ENCODE peak calls at places on chromosome 11, in eight cellular contexts. One of them, this sample, is unnamed.

GRCh38 chr11:44861829-44862545 is 88.7 kb downstream of the TP53I11 start:
- DNase-seq in B cell: no peak
- DNase-seq in brain microvascular endothelial cell: peak
- DNase-seq in endothelial cell: no peak
- DNase-seq in omental fat pad: peak
- DNase-seq in CD4-positive, alpha-beta T cell: peak
- DNase-seq in GM12878: peak
- DNase-seq in uterus: peak
- DNase-seq in this sample: peak

GRCh38 chr11:13487661-13488030 is 8.2 kb downstream of the PTH start:
- DNase-seq in endothelial cell: no peak
- DNase-seq in B cell: peak
- DNase-seq in GM12878: no peak
- DNase-seq in uterus: no peak
- DNase-seq in brain microvascular endothelial cell: peak
- DNase-seq in omental fat pad: no peak
- DNase-seq in CD4-positive, alpha-beta T cell: no peak
- DNase-seq in this sample: peak

GRCh38 chr11:650482-650881 is 13.4 kb downstream of the DRD4 start:
- DNase-seq in B cell: no peak
- DNase-seq in GM12878: no peak
- DNase-seq in uterus: no peak
- DNase-seq in omental fat pad: no peak
- DNase-seq in CD4-positive, alpha-beta T cell: no peak
- DNase-seq in brain microvascular endothelial cell: no peak
- DNase-seq in endothelial cell: no peak
- DNase-seq in this sample: no peak

GRCh38 chr11:28529540-28530410 is 421.6 kb downstream of the METTL15 start:
- DNase-seq in CD4-positive, alpha-beta T cell: no peak
- DNase-seq in B cell: no peak
- DNase-seq in GM12878: no peak
- DNase-seq in uterus: no peak
- DNase-seq in brain microvascular endothelial cell: peak
- DNase-seq in endothelial cell: peak
- DNase-seq in omental fat pad: no peak
- DNase-seq in this sample: peak

GRCh38 chr11:123690490-123690889 is 36.1 kb upstream of the SCN3B start:
- DNase-seq in GM12878: no peak
- DNase-seq in uterus: no peak
- DNase-seq in endothelial cell: no peak
- DNase-seq in B cell: no peak
- DNase-seq in brain microvascular endothelial cell: peak
- DNase-seq in omental fat pad: no peak
- DNase-seq in CD4-positive, alpha-beta T cell: no peak
- DNase-seq in this sample: no peak

GRCh38 chr11:110735431-110736157 is 23.4 kb upstream of the ARHGAP20 start:
- DNase-seq in GM12878: no peak
- DNase-seq in brain microvascular endothelial cell: no peak
- DNase-seq in omental fat pad: no peak
- DNase-seq in CD4-positive, alpha-beta T cell: no peak
- DNase-seq in endothelial cell: no peak
- DNase-seq in B cell: no peak
- DNase-seq in uterus: no peak
- DNase-seq in this sample: no peak

GRCh38 chr11:46338988-46339666 is 8.1 kb upstream of the DGKZ start:
- DNase-seq in CD4-positive, alpha-beta T cell: no peak
- DNase-seq in GM12878: no peak
- DNase-seq in uterus: no peak
- DNase-seq in brain microvascular endothelial cell: no peak
- DNase-seq in endothelial cell: no peak
- DNase-seq in B cell: no peak
- DNase-seq in omental fat pad: no peak
- DNase-seq in this sample: no peak

GRCh38 chr11:35237860-35238715 is 99.1 kb downstream of the CD44 start:
- DNase-seq in B cell: no peak
- DNase-seq in uterus: no peak
- DNase-seq in endothelial cell: peak
- DNase-seq in GM12878: peak
- DNase-seq in omental fat pad: no peak
- DNase-seq in brain microvascular endothelial cell: peak
- DNase-seq in CD4-positive, alpha-beta T cell: no peak
- DNase-seq in this sample: peak

GRCh38 chr11:128624269-128625170 is 37.2 kb upstream of the ETS1 start:
- DNase-seq in omental fat pad: no peak
- DNase-seq in uterus: no peak
- DNase-seq in endothelial cell: no peak
- DNase-seq in B cell: peak
- DNase-seq in brain microvascular endothelial cell: no peak
- DNase-seq in GM12878: no peak
- DNase-seq in CD4-positive, alpha-beta T cell: peak
- DNase-seq in this sample: peak

GRCh38 chr11:17930544-17931144 is 82.2 kb downstream of the SERGEF start:
- DNase-seq in omental fat pad: no peak
- DNase-seq in endothelial cell: no peak
- DNase-seq in brain microvascular endothelial cell: no peak
- DNase-seq in uterus: no peak
- DNase-seq in GM12878: no peak
- DNase-seq in B cell: no peak
- DNase-seq in CD4-positive, alpha-beta T cell: no peak
- DNase-seq in this sample: no peak

GRCh38 chr11:34866375-34866774 is 49.8 kb downstream of the APIP start:
- DNase-seq in brain microvascular endothelial cell: no peak
- DNase-seq in endothelial cell: no peak
- DNase-seq in uterus: no peak
- DNase-seq in CD4-positive, alpha-beta T cell: no peak
- DNase-seq in omental fat pad: no peak
- DNase-seq in B cell: no peak
- DNase-seq in GM12878: no peak
- DNase-seq in this sample: no peak

GRCh38 chr11:126925321-126926093 is 75.1 kb downstream of the KIRREL3 start:
- DNase-seq in endothelial cell: no peak
- DNase-seq in omental fat pad: no peak
- DNase-seq in CD4-positive, alpha-beta T cell: no peak
- DNase-seq in GM12878: no peak
- DNase-seq in uterus: no peak
- DNase-seq in B cell: no peak
- DNase-seq in brain microvascular endothelial cell: no peak
- DNase-seq in this sample: no peak

GRCh38 chr11:70643642-70644041 is 245.3 kb downstream of the CTTN start:
- DNase-seq in GM12878: peak
- DNase-seq in endothelial cell: no peak
- DNase-seq in brain microvascular endothelial cell: no peak
- DNase-seq in CD4-positive, alpha-beta T cell: no peak
- DNase-seq in omental fat pad: no peak
- DNase-seq in uterus: no peak
- DNase-seq in B cell: no peak
- DNase-seq in this sample: peak

GRCh38 chr11:14258177-14258935 is 100.6 kb downstream of the RRAS2 start:
- DNase-seq in omental fat pad: no peak
- DNase-seq in brain microvascular endothelial cell: peak
- DNase-seq in endothelial cell: no peak
- DNase-seq in GM12878: no peak
- DNase-seq in uterus: no peak
- DNase-seq in B cell: no peak
- DNase-seq in CD4-positive, alpha-beta T cell: no peak
- DNase-seq in this sample: no peak

GRCh38 chr11:89405629-89406028 is 85.5 kb downstream of the NOX4 start:
- DNase-seq in uterus: no peak
- DNase-seq in omental fat pad: no peak
- DNase-seq in CD4-positive, alpha-beta T cell: no peak
- DNase-seq in endothelial cell: no peak
- DNase-seq in brain microvascular endothelial cell: no peak
- DNase-seq in GM12878: no peak
- DNase-seq in B cell: no peak
- DNase-seq in this sample: no peak

GRCh38 chr11:104830080-104830479 is 68.2 kb downstream of the CASP12 start:
- DNase-seq in CD4-positive, alpha-beta T cell: no peak
- DNase-seq in B cell: no peak
- DNase-seq in GM12878: no peak
- DNase-seq in uterus: no peak
- DNase-seq in omental fat pad: no peak
- DNase-seq in endothelial cell: no peak
- DNase-seq in brain microvascular endothelial cell: peak
- DNase-seq in this sample: no peak

GRCh38 chr11:121870202-121871045 is 245.6 kb downstream of the BLID start:
- DNase-seq in omental fat pad: no peak
- DNase-seq in endothelial cell: no peak
- DNase-seq in brain microvascular endothelial cell: no peak
- DNase-seq in CD4-positive, alpha-beta T cell: no peak
- DNase-seq in B cell: no peak
- DNase-seq in uterus: no peak
- DNase-seq in GM12878: no peak
- DNase-seq in this sample: no peak

GRCh38 chr11:2694995-2695939 is 4.5 kb downstream of the KCNQ1OT1 start:
- DNase-seq in CD4-positive, alpha-beta T cell: no peak
- DNase-seq in endothelial cell: no peak
- DNase-seq in B cell: no peak
- DNase-seq in omental fat pad: no peak
- DNase-seq in brain microvascular endothelial cell: no peak
- DNase-seq in uterus: no peak
- DNase-seq in GM12878: no peak
- DNase-seq in this sample: no peak

GRCh38 chr11:2691991-2692841 is 7.6 kb downstream of the KCNQ1OT1 start:
- DNase-seq in GM12878: no peak
- DNase-seq in uterus: no peak
- DNase-seq in brain microvascular endothelial cell: no peak
- DNase-seq in omental fat pad: no peak
- DNase-seq in CD4-positive, alpha-beta T cell: no peak
- DNase-seq in B cell: no peak
- DNase-seq in endothelial cell: no peak
- DNase-seq in this sample: no peak

GRCh38 chr11:2693271-2693833 is 6.4 kb downstream of the KCNQ1OT1 start:
- DNase-seq in B cell: no peak
- DNase-seq in brain microvascular endothelial cell: no peak
- DNase-seq in CD4-positive, alpha-beta T cell: no peak
- DNase-seq in omental fat pad: no peak
- DNase-seq in uterus: no peak
- DNase-seq in GM12878: no peak
- DNase-seq in endothelial cell: no peak
- DNase-seq in this sample: no peak

GRCh38 chr11:2694495-2694894 is 5.3 kb downstream of the KCNQ1OT1 start:
- DNase-seq in CD4-positive, alpha-beta T cell: no peak
- DNase-seq in uterus: no peak
- DNase-seq in endothelial cell: no peak
- DNase-seq in B cell: no peak
- DNase-seq in brain microvascular endothelial cell: no peak
- DNase-seq in omental fat pad: no peak
- DNase-seq in GM12878: no peak
- DNase-seq in this sample: no peak

GRCh38 chr11:2693851-2694261 is 5.9 kb downstream of the KCNQ1OT1 start:
- DNase-seq in endothelial cell: no peak
- DNase-seq in omental fat pad: no peak
- DNase-seq in B cell: no peak
- DNase-seq in uterus: no peak
- DNase-seq in CD4-positive, alpha-beta T cell: no peak
- DNase-seq in GM12878: no peak
- DNase-seq in brain microvascular endothelial cell: no peak
- DNase-seq in this sample: no peak
- TF ChIP-seq CTCF in endothelial cell: no peak
- TF ChIP-seq CTCF in omental fat pad: no peak
- TF ChIP-seq CTCF in B cell: no peak
- TF ChIP-seq CTCF in uterus: no peak
- TF ChIP-seq CTCF in CD4-positive, alpha-beta T cell: no peak
- TF ChIP-seq CTCF in GM12878: no peak
- TF ChIP-seq CTCF in brain microvascular endothelial cell: no peak
- TF ChIP-seq CTCF in this sample: no peak

DNA sequence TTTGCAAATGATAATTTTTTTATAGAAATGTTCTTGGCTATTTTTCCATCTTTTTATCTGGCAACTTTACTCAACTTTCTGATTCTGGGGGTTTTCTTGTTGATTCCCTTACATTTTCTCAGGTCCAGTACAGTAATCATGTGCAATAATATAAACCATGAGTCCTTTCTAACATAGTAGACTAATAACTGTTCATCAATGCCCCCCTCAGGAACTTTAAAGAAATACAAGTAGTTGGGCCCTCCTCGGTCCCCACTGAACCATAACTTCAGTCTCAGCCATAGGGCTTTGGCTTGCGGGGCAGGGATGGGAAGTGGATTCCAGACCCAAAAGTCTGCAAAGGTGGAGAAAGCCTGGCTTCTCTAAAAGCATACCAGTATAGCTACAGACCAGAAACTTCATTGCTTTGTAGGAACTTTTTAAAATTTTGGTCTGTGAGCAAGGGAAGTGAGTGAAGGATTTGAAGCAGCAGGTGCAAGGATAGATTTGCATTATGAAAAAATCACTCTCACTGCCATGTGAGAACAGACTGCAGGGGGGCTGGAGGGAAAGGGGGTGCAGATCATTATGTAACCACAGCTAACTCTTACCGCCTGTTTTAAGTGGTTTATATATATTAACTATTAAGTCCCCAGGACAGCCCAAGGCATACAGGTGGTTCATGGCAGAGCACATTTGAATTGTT is 10.5 kb upstream of the TUB start:
- DNase-seq in brain microvascular endothelial cell: peak
- DNase-seq in omental fat pad: no peak
- DNase-seq in uterus: no peak
- DNase-seq in endothelial cell: no peak
- DNase-seq in B cell: peak
- DNase-seq in GM12878: no peak
- DNase-seq in CD4-positive, alpha-beta T cell: no peak
- DNase-seq in this sample: peak
- TF ChIP-seq CTCF in brain microvascular endothelial cell: peak
- TF ChIP-seq CTCF in omental fat pad: no peak
- TF ChIP-seq CTCF in uterus: peak
- TF ChIP-seq CTCF in endothelial cell: peak
- TF ChIP-seq CTCF in B cell: peak
- TF ChIP-seq CTCF in GM12878: peak
- TF ChIP-seq CTCF in CD4-positive, alpha-beta T cell: no peak
- TF ChIP-seq CTCF in this sample: peak

GRCh38 chr11:64321533-64321932 is 3.6 kb downstream of the PRDX5 start:
- DNase-seq in GM12878: no peak
- DNase-seq in CD4-positive, alpha-beta T cell: no peak
- DNase-seq in endothelial cell: no peak
- DNase-seq in omental fat pad: no peak
- DNase-seq in uterus: no peak
- DNase-seq in brain microvascular endothelial cell: no peak
- DNase-seq in B cell: no peak
- DNase-seq in this sample: no peak
- TF ChIP-seq CTCF in GM12878: no peak
- TF ChIP-seq CTCF in CD4-positive, alpha-beta T cell: no peak
- TF ChIP-seq CTCF in endothelial cell: no peak
- TF ChIP-seq CTCF in omental fat pad: no peak
- TF ChIP-seq CTCF in uterus: no peak
- TF ChIP-seq CTCF in brain microvascular endothelial cell: no peak
- TF ChIP-seq CTCF in B cell: no peak
- TF ChIP-seq CTCF in this sample: no peak

DNA sequence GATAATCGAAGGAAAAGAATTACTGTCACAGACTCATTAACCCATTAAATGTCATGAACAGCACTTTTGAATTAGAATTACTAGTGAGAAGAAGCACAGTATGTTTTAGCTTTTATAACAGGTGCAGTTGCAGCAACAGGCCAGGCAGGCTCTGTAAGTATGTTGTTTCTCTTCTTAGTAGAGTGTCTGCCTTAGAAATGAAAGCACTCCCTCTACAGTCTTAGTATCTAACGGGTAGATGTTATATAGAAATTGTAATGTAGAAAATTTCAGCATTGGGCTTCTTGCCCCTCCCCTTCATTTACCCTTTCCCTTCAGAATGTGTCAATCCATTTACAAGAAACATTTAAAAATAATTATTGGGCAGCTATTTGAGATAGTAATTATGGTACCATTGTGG is 87.4 kb downstream of the HIPK3 start:
- DNase-seq in GM12878: no peak
- DNase-seq in brain microvascular endothelial cell: no peak
- DNase-seq in uterus: no peak
- DNase-seq in B cell: no peak
- DNase-seq in omental fat pad: no peak
- DNase-seq in endothelial cell: no peak
- DNase-seq in CD4-positive, alpha-beta T cell: no peak
- DNase-seq in this sample: no peak
- TF ChIP-seq CTCF in GM12878: peak
- TF ChIP-seq CTCF in brain microvascular endothelial cell: no peak
- TF ChIP-seq CTCF in uterus: no peak
- TF ChIP-seq CTCF in B cell: no peak
- TF ChIP-seq CTCF in omental fat pad: no peak
- TF ChIP-seq CTCF in endothelial cell: no peak
- TF ChIP-seq CTCF in CD4-positive, alpha-beta T cell: no peak
- TF ChIP-seq CTCF in this sample: no peak